ENCODE peak calls at places on chromosomes 1 and 21, in five cellular contexts. A is heart right ventricle, D is suprapubic skin, F is IMR-90, K is uterus. Y is an unnamed sample.

GRCh38 chr1:150474869-150475268 is 12.3 kb upstream of the TARS2 start:
- DNase-seq in F (peak; percentile 7), D (no peak), A (no peak), K (no peak), Y (no peak)

GRCh38 chr1:145956776-145957442 is 908 bp downstream of the LIX1L start:
- DNase-seq in D (no peak), F (peak; percentile 38), K (peak; percentile 66), A (no peak), Y (no peak)

GRCh38 chr1:204288061-204288588 is 71.6 kb downstream of the PLEKHA6 start:
- DNase-seq in D (no peak), A (peak; percentile 72), K (peak; percentile 79), F (no peak), Y (peak; percentile 95)

GRCh38 chr1:45848097-45848496 is 44.7 kb downstream of the MAST2 start:
- DNase-seq in A (no peak), D (no peak), K (no peak), F (no peak), Y (no peak)

GRCh38 chr1:220121791-220122530 is 28.0 kb downstream of the IARS2 start:
- DNase-seq in A (no peak), D (no peak), F (no peak), K (no peak), Y (no peak)

GRCh38 chr1:47113178-47113577 is 24.1 kb upstream of the CYP4A22 start:
- DNase-seq in K (no peak), A (no peak), D (no peak), F (no peak), Y (no peak)

GRCh38 chr1:8217011-8217711 is 100.8 kb upstream of the SLC45A1 start:
- DNase-seq in K (peak; percentile 61), A (peak; percentile 51), D (no peak), F (no peak), Y (no peak)

GRCh38 chr1:14894811-14895524 is 258.6 kb upstream of the TMEM51 start:
- DNase-seq in D (no peak), F (no peak), K (no peak), A (no peak), Y (no peak)

GRCh38 chr1:75671708-75672107 is 52.8 kb upstream of the ACADM start:
- DNase-seq in A (no peak), K (no peak), D (no peak), F (no peak), Y (no peak)

GRCh38 chr1:218983848-218984247 is 189.8 kb upstream of the LYPLAL1 start:
- DNase-seq in A (no peak), D (no peak), K (no peak), F (no peak), Y (no peak)

GRCh38 chr1:153779781-153780541 is 4.8 kb downstream of the SLC27A3 start:
- DNase-seq in F (no peak), K (no peak), A (peak; percentile 54), D (no peak), Y (no peak)

GRCh38 chr1:145708063-145708462 is 895 bp upstream of the PDZK1 start:
- DNase-seq in F (peak; percentile 66), A (no peak), K (no peak), D (no peak), Y (no peak)

GRCh38 chr1:98452162-98452561 is 209.4 kb upstream of the SNX7 start:
- DNase-seq in K (no peak), D (no peak), F (no peak), A (no peak), Y (no peak)

GRCh38 chr1:33147997-33148314 is 33.9 kb downstream of the TRIM62 start:
- DNase-seq in F (peak; percentile 59), K (no peak), D (no peak), A (no peak), Y (no peak)

GRCh38 chr1:43908226-43908625 is 25.4 kb upstream of the ARTN start:
- DNase-seq in D (no peak), A (no peak), K (no peak), F (no peak), Y (peak; percentile 19)

GRCh38 chr1:150582371-150582770 is 3.0 kb upstream of the MCL1 start:
- DNase-seq in F (peak; percentile 38), A (no peak), K (no peak), D (no peak), Y (no peak)

GRCh38 chr1:198123146-198123545 is 33.7 kb upstream of the NEK7 start:
- DNase-seq in F (peak; percentile 87), A (no peak), K (no peak), D (no peak), Y (no peak)

GRCh38 chr1:150564051-150564991 is 15.1 kb downstream of the MCL1 start:
- DNase-seq in A (no peak), F (no peak), D (peak; percentile 71), K (no peak), Y (no peak)

GRCh38 chr1:43205671-43206070 is 33.5 kb downstream of the CFAP57 start:
- DNase-seq in F (peak; percentile 64), D (no peak), A (no peak), K (no peak), Y (no peak)

GRCh38 chr1:1847501-1848289 is 43.2 kb downstream of the GNB1 start:
- DNase-seq in D (no peak), F (no peak), K (no peak), A (no peak), Y (no peak)
- H3K27ac ChIP-seq in D (peak overlapping the region; percentile 67), F (no peak overlapping the region), K (peak overlapping the region; percentile 60), A (peak overlapping the region; percentile 67), Y (peak overlapping the region; percentile 41)

GRCh38 chr1:92992877-92993276 is 31.6 kb upstream of the DIPK1A start:
- DNase-seq in K (no peak), F (no peak), A (no peak), D (no peak), Y (no peak)
- H3K4me1 ChIP-seq in K (no peaks in the 10 kb centered on the region), F (no peaks in the 10 kb centered on the region), A (peaks cover 18% of the 10 kb centered on the region), D (no peaks in the 10 kb centered on the region), Y (no peaks in the 10 kb centered on the region)

DNA sequence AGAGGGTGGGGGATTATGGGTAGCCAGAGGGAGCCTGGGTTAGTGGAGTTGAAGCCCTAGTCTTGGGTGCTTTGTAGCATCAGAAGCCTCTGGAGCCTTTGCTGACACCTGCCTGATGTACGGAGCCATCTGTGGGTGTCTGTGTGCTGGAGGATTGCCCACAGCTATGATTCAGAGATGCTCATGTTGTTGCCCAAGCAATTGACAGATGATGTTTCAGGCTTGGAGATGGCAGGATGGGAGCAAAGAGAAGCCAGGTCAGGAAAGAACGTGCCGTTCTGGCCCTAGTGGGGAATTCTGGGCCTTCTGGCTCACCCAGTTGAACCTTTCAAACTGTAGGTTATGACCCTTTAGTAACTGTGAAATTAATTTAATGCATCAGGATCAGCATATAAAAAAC is 27.6 kb downstream of the COQ8A start:
- DNase-seq in D (no peak), K (no peak), A (no peak), F (peak; percentile 66), Y (no peak)
- H3K27ac ChIP-seq in D (no peak overlapping the region), K (no peak overlapping the region), A (peak overlapping the region; percentile 65), F (no peak overlapping the region), Y (no peak overlapping the region)

GRCh38 chr1:183595537-183595936 is 5.3 kb upstream of the NCF2 start:
- DNase-seq in F (no peak), K (no peak), A (no peak), D (no peak), Y (no peak)
- H3K4me1 ChIP-seq in F (peaks cover 4% of the 10 kb centered on the region), K (no peaks in the 10 kb centered on the region), A (peaks cover 68% of the 10 kb centered on the region), D (peaks cover 3% of the 10 kb centered on the region), Y (no peaks in the 10 kb centered on the region)

GRCh38 chr1:24385160-24385939 is 28.2 kb downstream of the STPG1 start:
- DNase-seq in K (no peak), F (peak; percentile 49), D (peak; percentile 48), A (no peak), Y (peak; percentile 15)
- H3K27ac ChIP-seq in K (no peak overlapping the region), F (no peak overlapping the region), D (no peak overlapping the region), A (no peak overlapping the region), Y (no peak overlapping the region)

GRCh38 chr21:38758815-38759214 is 46.9 kb upstream of the ETS2 start:
- DNase-seq in D (no peak), F (no peak), K (no peak), A (no peak), Y (no peak)
- H3K4me1 ChIP-seq in D (peaks cover 48% of the 10 kb centered on the region), F (peaks cover 23% of the 10 kb centered on the region), K (no peaks in the 10 kb centered on the region), A (peaks cover 64% of the 10 kb centered on the region), Y (no peaks in the 10 kb centered on the region)

Y was measured in breast epithelium.